ENCODE peak calls at places on chromosomes 6 and 20, in seven cellular contexts. W, L, I, E, Z, U and M are unnamed samples.

GRCh38 chr6:125004198-125004597 is 42.0 kb downstream of the RNF217 start:
- DNase-seq in W (no peak), Z (no peak), U (peak), L (no peak), E (no peak), I (peak), M (no peak)

GRCh38 chr6:167912494-167912893 is 85.0 kb upstream of the KIF25 start:
- DNase-seq in I (no peak), E (no peak), U (no peak), Z (no peak), L (no peak), W (no peak), M (no peak)

GRCh38 chr6:31321820-31322219 is 35.2 kb downstream of the HLA-B start:
- DNase-seq in I (no peak), W (no peak), E (peak), Z (peak), L (no peak), U (no peak), M (no peak)

GRCh38 chr6:108348655-108349349 is 53.9 kb downstream of the AFG1L start:
- DNase-seq in W (no peak), I (no peak), E (no peak), U (no peak), L (no peak), Z (no peak), M (no peak)

GRCh38 chr6:134502614-134503541 is 185.0 kb upstream of the SGK1 start:
- DNase-seq in W (no peak), E (no peak), I (no peak), L (no peak), U (no peak), Z (no peak), M (no peak)

GRCh38 chr20:63536997-63537524 is at the start of gene PTK6:
- DNase-seq in I (no peak), E (no peak), L (no peak), W (no peak), U (no peak), Z (no peak), M (no peak)

GRCh38 chr20:49608752-49609670 is 41.1 kb upstream of the PTGIS start:
- DNase-seq in U (peak), Z (peak), I (peak), L (peak), W (no peak), E (peak), M (peak)

GRCh38 chr6:882084-882598 is 189.2 kb upstream of the EXOC2 start:
- DNase-seq in Z (no peak), E (no peak), U (no peak), L (no peak), I (no peak), W (no peak), M (no peak)

GRCh38 chr6:26452631-26453030 is 5.1 kb upstream of the BTN2A1 start:
- DNase-seq in I (no peak), Z (no peak), L (no peak), U (no peak), E (no peak), W (no peak), M (no peak)

GRCh38 chr6:87534377-87535047 is 55.3 kb downstream of the RARS2 start:
- DNase-seq in Z (no peak), W (no peak), U (no peak), I (no peak), E (no peak), L (no peak), M (no peak)

GRCh38 chr6:100464162-100464851 is 414 bp downstream of the SIM1 start:
- DNase-seq in L (peak), I (no peak), Z (peak), E (peak), U (no peak), W (no peak), M (peak)

GRCh38 chr6:100464910-100465700 is at the start of gene SIM1:
- DNase-seq in W (peak), L (peak), Z (peak), I (peak), U (peak), E (peak), M (peak)

GRCh38 chr6:100466410-100467143 is 1.9 kb upstream of the SIM1 start:
- DNase-seq in E (peak), U (no peak), W (no peak), L (no peak), I (no peak), Z (peak), M (no peak)

GRCh38 chr6:100467144-100468012 is 2.7 kb upstream of the SIM1 start:
- DNase-seq in U (no peak), I (no peak), L (no peak), W (no peak), E (no peak), Z (peak), M (no peak)

DNA sequence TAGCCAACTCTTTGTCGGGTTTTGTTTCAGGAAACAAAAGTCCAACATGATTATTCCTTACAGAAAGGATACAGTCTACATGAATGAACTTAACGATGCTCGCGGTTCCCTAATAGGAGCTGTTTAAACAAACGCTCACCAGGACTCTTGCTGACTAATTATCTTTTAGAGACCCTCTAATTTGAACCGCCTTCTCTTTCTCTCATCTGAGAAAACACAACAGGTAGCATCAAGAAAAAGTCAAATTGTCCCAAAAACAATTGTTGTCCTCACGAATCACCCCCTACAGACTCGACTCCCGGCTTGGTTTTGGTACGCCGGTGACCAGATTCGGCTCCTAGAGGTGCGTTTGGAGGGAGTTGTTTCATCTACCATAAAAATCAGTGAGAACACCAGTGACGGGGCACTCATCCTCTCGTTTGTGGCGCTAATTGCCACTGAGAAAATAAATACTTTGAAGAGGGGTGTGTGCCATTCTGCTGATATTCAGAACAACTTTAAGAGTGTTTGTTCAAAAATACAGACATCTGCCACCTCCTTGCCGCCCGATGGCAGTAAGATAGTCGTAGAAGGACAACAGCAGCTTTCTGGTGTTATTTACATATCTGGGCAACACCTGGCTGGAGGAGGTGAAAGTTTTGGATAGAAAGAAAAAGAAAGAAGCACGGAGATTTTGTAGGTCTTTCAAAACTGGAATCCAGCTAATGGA is 1.1 kb upstream of the SIM1 start:
- DNase-seq in U (no peak), I (peak), E (no peak), Z (no peak), L (peak), W (no peak), M (no peak)
- H4K8ac ChIP-seq in U (no peak), I (no peak), E (no peak), Z (no peak), L (no peak), W (no peak), M (no peak)

GRCh38 chr20:55211481-55211880 is 736.1 kb downstream of the DOK5 start:
- DNase-seq in W (no peak), U (peak), Z (no peak), E (no peak), I (no peak), L (no peak), M (no peak)

GRCh38 chr20:55216525-55217242 is 741.3 kb downstream of the DOK5 start:
- DNase-seq in L (no peak), I (no peak), U (no peak), Z (no peak), E (no peak), W (no peak), M (no peak)

GRCh38 chr20:55213653-55214052 is 738.3 kb downstream of the DOK5 start:
- DNase-seq in I (no peak), U (no peak), L (no peak), E (no peak), Z (no peak), W (no peak), M (no peak)
- H4K8ac ChIP-seq in I (no peak), U (no peak), L (no peak), E (no peak), Z (no peak), W (no peak), M (no peak)

GRCh38 chr6:40288919-40289318 is 298.2 kb downstream of the LRFN2 start:
- DNase-seq in U (no peak), I (no peak), W (no peak), L (no peak), Z (peak), E (no peak), M (no peak)

GRCh38 chr6:40287296-40287820 is 299.8 kb downstream of the LRFN2 start:
- DNase-seq in I (no peak), U (no peak), W (no peak), L (no peak), Z (no peak), E (no peak), M (no peak)

GRCh38 chr6:40285535-40285934 is 301.6 kb downstream of the LRFN2 start:
- DNase-seq in W (no peak), Z (no peak), E (no peak), L (no peak), I (no peak), U (no peak), M (no peak)

GRCh38 chr6:40286721-40287120 is 300.4 kb downstream of the LRFN2 start:
- DNase-seq in L (no peak), E (no peak), Z (no peak), W (no peak), I (no peak), U (no peak), M (no peak)

DNA sequence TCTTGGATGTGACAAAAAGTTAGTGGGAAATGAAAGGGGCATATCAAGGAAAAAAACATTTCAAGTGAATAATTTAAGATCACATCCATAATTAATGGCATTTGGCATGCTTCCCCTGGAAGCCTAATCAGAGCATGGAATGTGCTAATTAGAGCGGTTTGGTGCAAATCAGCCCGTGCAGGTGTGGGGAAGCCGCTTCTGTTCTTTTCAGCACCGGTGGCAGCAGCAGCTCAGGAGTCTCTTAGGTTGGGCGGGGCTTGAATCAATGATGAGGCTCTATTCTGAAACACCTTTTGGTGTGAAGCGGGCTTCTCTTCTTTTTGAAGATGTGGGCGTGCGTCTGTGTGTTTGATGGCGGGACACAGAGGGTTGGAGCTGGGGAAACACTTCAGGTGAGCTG is 301.1 kb downstream of the LRFN2 start:
- DNase-seq in Z (peak), U (no peak), E (peak), W (no peak), L (no peak), I (no peak), M (no peak)
- H4K8ac ChIP-seq in Z (no peak), U (no peak), E (no peak), W (no peak), L (no peak), I (no peak), M (no peak)

DNA sequence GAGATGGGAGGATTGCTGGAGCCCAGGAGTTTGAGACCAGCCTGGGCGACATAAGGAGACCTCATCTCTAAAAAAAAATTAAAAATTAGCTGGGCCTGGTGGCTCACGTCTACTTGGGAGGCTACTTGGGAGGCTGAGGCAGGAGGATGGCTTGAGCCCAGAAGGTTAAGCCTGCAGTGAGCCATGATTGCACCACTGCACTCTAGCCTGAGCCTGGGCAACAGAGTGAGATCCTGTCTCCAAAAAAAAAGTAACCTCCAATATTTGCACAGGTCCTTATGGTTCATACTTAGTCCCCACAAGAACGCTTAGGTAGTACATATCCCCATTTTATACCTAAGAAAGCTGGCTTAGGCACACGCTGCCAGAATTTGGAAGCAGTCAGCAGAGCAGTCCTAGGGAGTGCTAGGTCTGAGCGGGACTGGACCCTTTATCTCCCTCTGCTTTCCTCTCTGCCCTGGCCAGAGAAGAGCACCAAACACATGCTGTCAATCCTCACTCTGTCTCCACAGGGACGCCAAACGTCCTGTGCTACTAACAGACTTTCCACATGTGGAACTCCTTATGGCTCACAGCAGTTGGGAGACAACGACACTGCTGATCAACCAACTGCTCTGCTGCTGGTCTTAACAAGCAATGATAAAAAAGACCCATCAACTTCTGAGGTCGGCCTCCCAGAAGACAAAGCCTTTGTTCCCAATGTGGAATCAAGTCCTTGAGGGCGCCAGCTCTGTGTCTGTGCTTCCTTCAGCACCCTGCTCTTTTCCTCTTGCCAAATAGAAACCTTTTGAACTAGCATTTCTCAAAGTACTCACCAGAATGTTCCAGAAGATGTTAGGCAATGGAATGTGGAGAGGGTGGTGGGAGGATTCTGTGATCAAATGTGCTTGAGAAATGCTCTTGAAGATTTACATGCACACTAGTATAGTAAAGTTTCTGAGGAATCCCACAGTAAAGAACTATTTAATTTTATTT is 226.3 kb upstream of the DTNBP1 start:
- DNase-seq in E (no peak), L (no peak), W (no peak), U (no peak), I (no peak), Z (no peak), M (no peak)
- H4K8ac ChIP-seq in E (no peak), L (no peak), W (no peak), U (no peak), I (peak), Z (no peak), M (no peak)

DNA sequence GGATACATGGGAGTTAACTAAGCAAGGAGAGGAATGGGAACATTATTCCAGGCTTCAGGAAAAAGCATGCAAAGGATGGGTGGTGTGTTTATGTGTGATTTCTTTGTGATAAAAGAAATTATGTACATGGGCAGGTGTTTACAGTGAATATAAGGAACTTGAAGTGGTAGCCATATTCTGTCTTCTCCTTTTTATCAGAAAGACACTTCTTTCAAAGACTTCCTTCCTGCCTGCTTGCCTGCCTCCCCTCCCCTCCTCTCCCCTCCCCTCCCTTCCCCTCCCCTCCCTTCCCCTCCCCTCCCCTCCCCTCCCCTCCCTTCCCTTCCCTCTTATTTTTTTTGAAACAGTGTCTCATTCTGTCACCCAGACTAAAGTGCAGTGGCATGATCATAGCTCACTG is 14.4 kb downstream of the CYB5R4 start:
- DNase-seq in E (no peak), U (no peak), L (no peak), Z (no peak), I (no peak), W (no peak), M (no peak)
- H4K8ac ChIP-seq in E (no peak), U (no peak), L (no peak), Z (no peak), I (no peak), W (no peak), M (no peak)

DNA sequence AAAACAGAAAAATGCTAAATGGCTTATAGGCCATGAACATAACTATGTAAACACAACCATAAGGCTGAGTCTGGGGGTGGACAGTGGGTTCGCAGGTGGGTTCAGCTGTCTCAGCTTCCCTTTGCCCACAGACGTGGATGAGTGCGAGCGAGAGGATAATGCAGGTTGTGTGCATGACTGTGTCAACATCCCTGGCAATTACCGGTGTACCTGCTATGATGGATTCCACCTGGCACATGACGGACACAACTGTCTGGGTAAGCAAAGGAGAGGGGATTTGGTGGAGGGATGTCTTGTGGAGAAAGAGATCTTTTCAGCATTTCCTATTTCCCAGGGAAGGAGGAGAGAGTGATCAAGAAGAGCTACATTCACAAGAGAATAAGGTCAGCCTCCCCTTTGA is 14.7 kb downstream of the SCUBE3 start:
- DNase-seq in Z (no peak), W (no peak), E (no peak), U (no peak), I (no peak), L (no peak), M (no peak)
- H4K8ac ChIP-seq in Z (no peak), W (no peak), E (no peak), U (no peak), I (no peak), L (no peak), M (no peak)